ENCODE peak calls at places on chromosomes 6 and 20, in four cellular contexts. S, M, W and C are unnamed samples.

GRCh38 chr20:54649511-54649962 is 174.1 kb downstream of the DOK5 start:
- DNase-seq in S (peak), M (peak), W (peak), C (peak)

GRCh38 chr6:166512567-166512966 is 73.9 kb downstream of the RAMACL start:
- DNase-seq in S (no peak), M (no peak), W (peak), C (no peak)

GRCh38 chr6:51893356-51893755 is 194.1 kb downstream of the PKHD1 start:
- DNase-seq in S (no peak), M (no peak), W (no peak), C (no peak)

GRCh38 chr6:136012948-136013347 is 161.4 kb downstream of the PDE7B start:
- DNase-seq in S (no peak), M (no peak), W (no peak), C (no peak)

GRCh38 chr20:10558635-10559187 is 115.1 kb downstream of the JAG1 start:
- DNase-seq in S (no peak), M (no peak), W (no peak), C (no peak)

GRCh38 chr20:37890108-37890507 is 12.8 kb upstream of the VSTM2L start:
- DNase-seq in S (no peak), M (no peak), W (no peak), C (no peak)

GRCh38 chr20:20612251-20612650 is 100.2 kb downstream of the RALGAPA2 start:
- DNase-seq in S (no peak), M (no peak), W (no peak), C (no peak)

GRCh38 chr6:141265748-141266647 is 866.7 kb upstream of the GJE1 start:
- DNase-seq in S (no peak), M (no peak), W (no peak), C (no peak)

GRCh38 chr6:62613920-62614319 is 327.9 kb upstream of the KHDRBS2 start:
- DNase-seq in S (no peak), M (no peak), W (no peak), C (no peak)

GRCh38 chr6:132764370-132764769 is 6.7 kb upstream of the VNN2 start:
- DNase-seq in S (no peak), M (peak), W (no peak), C (no peak)

GRCh38 chr6:116016846-116017545 is 43.7 kb downstream of the FRK start:
- DNase-seq in S (no peak), M (no peak), W (no peak), C (no peak)

GRCh38 chr6:64085126-64085525 is 449.5 kb downstream of the PHF3 start:
- DNase-seq in S (no peak), M (no peak), W (no peak), C (no peak)

GRCh38 chr6:27592481-27593199 is 119.7 kb upstream of the ZNF184 start:
- DNase-seq in S (no peak), M (peak), W (no peak), C (no peak)

GRCh38 chr6:25635886-25636317 is 16.1 kb upstream of the SCGN start:
- DNase-seq in S (no peak), M (peak), W (no peak), C (no peak)

GRCh38 chr20:24953204-24953565 is 4.1 kb downstream of the CST7 start:
- DNase-seq in S (no peak), M (no peak), W (no peak), C (no peak)